ENCODE peak calls at places on chromosomes 4 and X, in nine cellular contexts. R is sigmoid colon, U is left ventricle myocardium inferior, Y is lower lobe of right lung, C is ovary, E is brain microvascular endothelial cell, W is PC-3, H is fibroblast of lung, O is WTC11. S is an unnamed sample.

GRCh38 chr4:24910504-24910903 is 2.3 kb downstream of the CCDC149 start:
- DNase-seq in U (no peak), Y (no peak), O (no peak), E (peak), C (no peak), R (no peak), H (peak), W (no peak), S (no peak)

GRCh38 chr4:118400362-118400761 is 47.6 kb upstream of the PRSS12 start:
- DNase-seq in H (peak), E (peak), Y (no peak), O (no peak), U (no peak), C (no peak), R (no peak), W (no peak), S (peak)

GRCh38 chr4:1478766-1479355 is 72.6 kb upstream of the NKX1-1 start:
- DNase-seq in C (no peak), O (peak), H (no peak), R (no peak), W (no peak), E (no peak), U (no peak), Y (no peak), S (no peak)

GRCh38 chr4:68271851-68272756 is 26.6 kb upstream of the TMPRSS11B start:
- DNase-seq in R (no peak), U (no peak), W (peak), E (peak), Y (no peak), O (peak), H (peak), C (no peak), S (peak)

GRCh38 chrX:139898334-139898733 is 34.5 kb downstream of the ATP11C start:
- DNase-seq in W (no peak), U (no peak), O (no peak), R (no peak), H (no peak), C (no peak), E (no peak), Y (no peak), S (no peak)

GRCh38 chrX:110671068-110671803 is 124.4 kb downstream of the CHRDL1 start:
- DNase-seq in O (no peak), W (no peak), C (no peak), E (no peak), H (peak), U (no peak), R (no peak), Y (no peak), S (peak)

GRCh38 chr4:32607978-32608377 is 1887.8 kb downstream of the PCDH7 start:
- DNase-seq in E (no peak), W (no peak), U (no peak), R (no peak), C (no peak), Y (no peak), O (no peak), H (no peak), S (no peak)

GRCh38 chr4:106502106-106502699 is 133.6 kb upstream of the GIMD1 start:
- DNase-seq in H (peak), R (no peak), W (peak), O (peak), C (peak), U (peak), E (peak), Y (peak), S (peak)

GRCh38 chrX:28609003-28609402 is 21.8 kb downstream of the IL1RAPL1 start:
- DNase-seq in U (no peak), O (no peak), R (no peak), Y (no peak), C (no peak), W (no peak), H (no peak), E (no peak), S (no peak)

GRCh38 chr4:113738251-113738650 is 23.3 kb downstream of the CAMK2D start:
- DNase-seq in W (peak), R (no peak), E (peak), Y (no peak), U (no peak), H (peak), C (no peak), O (no peak), S (peak)

GRCh38 chr4:150178161-150178560 is 99.9 kb downstream of the DCLK2 start:
- DNase-seq in O (no peak), R (no peak), C (no peak), H (peak), Y (no peak), U (no peak), W (no peak), E (peak), S (peak)

GRCh38 chr4:165088366-165088765 is 24.3 kb downstream of the TMEM192 start:
- DNase-seq in O (no peak), H (no peak), C (no peak), W (no peak), Y (no peak), R (no peak), U (no peak), E (no peak), S (no peak)

GRCh38 chr4:29588615-29589014 is 1131.6 kb upstream of the PCDH7 start:
- DNase-seq in W (peak), R (no peak), E (no peak), H (no peak), C (no peak), O (no peak), U (no peak), Y (no peak), S (no peak)

GRCh38 chrX:107672955-107673378 is 44.7 kb downstream of the PRPS1 start:
- DNase-seq in E (peak), O (peak), H (peak), U (peak), W (peak), R (peak), C (peak), Y (peak), S (peak)

GRCh38 chr4:93829531-93830089 is 1.1 kb downstream of the ATOH1 start:
- DNase-seq in C (no peak), W (no peak), U (no peak), O (peak), R (no peak), Y (no peak), E (no peak), H (no peak), S (no peak)

GRCh38 chr4:143531368-143531767 is 17.9 kb downstream of the SMARCA5 start:
- DNase-seq in E (no peak), O (no peak), Y (no peak), W (peak), U (no peak), R (no peak), H (no peak), C (no peak), S (no peak)

GRCh38 chr4:189113389-189113888 is 827.2 kb upstream of the FRG1 start:
- DNase-seq in U (no peak), Y (no peak), E (no peak), O (no peak), R (no peak), H (no peak), W (no peak), C (no peak), S (no peak)

GRCh38 chr4:53586121-53586816 is 5.0 kb downstream of the LNX1 start:
- DNase-seq in E (peak), H (peak), O (no peak), Y (no peak), R (no peak), C (no peak), W (peak), U (no peak), S (peak)

GRCh38 chr4:38815879-38816782 is 11.5 kb upstream of the TLR1 start:
- DNase-seq in U (no peak), Y (no peak), H (peak), C (no peak), R (no peak), O (no peak), W (no peak), E (no peak), S (no peak)

GRCh38 chr4:48683784-48684666 is 96.1 kb downstream of the FRYL start:
- DNase-seq in H (peak), R (no peak), Y (no peak), C (no peak), O (no peak), U (no peak), E (no peak), W (no peak), S (peak)

GRCh38 chr4:68874507-68874906 is 58.7 kb downstream of the UGT2B10 start:
- DNase-seq in E (no peak), W (peak), H (no peak), C (no peak), O (no peak), R (no peak), Y (no peak), U (no peak), S (no peak)

GRCh38 chrX:14616876-14617275 is 87.5 kb downstream of the GLRA2 start:
- DNase-seq in Y (no peak), R (no peak), C (no peak), E (peak), W (no peak), O (no peak), U (no peak), H (peak), S (peak)

GRCh38 chr4:120263623-120264022 is 197.0 kb upstream of the MAD2L1 start:
- DNase-seq in E (no peak), U (no peak), R (no peak), O (no peak), C (no peak), Y (no peak), H (no peak), W (no peak), S (no peak)

GRCh38 chr4:94897023-94897422 is 139.3 kb downstream of the BMPR1B start:
- DNase-seq in Y (no peak), C (no peak), H (no peak), W (no peak), U (no peak), E (no peak), R (no peak), O (peak), S (peak)

GRCh38 chr4:151356510-151356909 is 31.1 kb upstream of the SH3D19 start:
- DNase-seq in U (no peak), R (no peak), E (peak), Y (no peak), C (no peak), W (peak), O (no peak), H (peak), S (no peak)

GRCh38 chr4:152678841-152679240 is 956 bp downstream of the TMEM154 start:
- DNase-seq in R (no peak), W (no peak), C (no peak), U (no peak), O (no peak), E (no peak), Y (no peak), H (no peak), S (no peak)

DNA sequence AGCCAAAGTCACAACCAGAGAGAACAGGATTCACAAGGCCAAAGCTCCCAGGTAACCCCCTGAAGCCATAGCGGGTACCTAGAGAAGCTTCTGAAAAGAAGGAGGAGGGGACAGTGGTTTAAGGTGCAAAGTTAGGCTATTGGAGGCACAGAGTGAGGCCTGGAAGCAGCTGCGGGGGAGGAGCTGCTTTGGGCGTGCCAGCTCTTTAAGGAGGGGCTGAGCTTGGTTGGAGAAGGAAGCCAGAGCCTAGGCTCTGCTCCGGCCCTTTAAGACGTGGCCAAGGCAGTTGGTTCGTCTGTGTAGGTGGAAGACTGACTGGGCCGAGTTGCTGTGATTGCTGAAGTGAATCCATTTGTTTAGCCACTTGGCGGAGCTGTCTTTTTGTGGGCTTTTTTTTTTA is 1.5 kb downstream of the KLF8 start:
- DNase-seq in E (no peak), H (peak), W (no peak), U (peak), Y (peak), O (peak), C (peak), R (peak), S (peak)
- TF ChIP-seq CTCF in E (no peak), H (no peak), W (no peak), U (no peak), Y (no peak), O (no peak), C (no peak), R (no peak), S (no peak)

DNA sequence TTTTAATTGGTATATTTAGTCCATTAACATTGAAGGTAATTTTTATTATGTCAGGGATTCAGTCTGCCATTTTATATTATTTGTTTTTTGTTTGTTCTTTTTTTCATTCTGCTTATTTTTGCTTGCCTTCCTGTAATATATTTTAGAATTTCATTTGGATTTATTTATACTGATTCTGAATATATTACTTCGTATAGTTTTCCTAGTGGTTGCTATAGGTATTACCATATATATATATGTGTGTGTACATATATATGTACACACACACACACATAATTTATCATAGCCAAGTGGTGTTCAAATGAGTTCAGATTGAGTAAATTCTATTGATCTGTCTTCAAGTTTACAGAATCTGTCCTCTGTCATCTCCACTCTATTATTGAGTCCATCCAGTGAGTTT is 11.2 kb downstream of the CITED1 start:
- DNase-seq in Y (no peak), H (no peak), U (no peak), C (no peak), W (no peak), R (no peak), E (no peak), O (no peak), S (no peak)
- TF ChIP-seq CTCF in Y (no peak), H (no peak), U (no peak), C (no peak), W (no peak), R (no peak), E (no peak), O (no peak), S (no peak)

GRCh38 chrX:49064735-49065134 is 5.9 kb downstream of the CCDC120 start:
- DNase-seq in R (no peak), E (no peak), H (no peak), O (no peak), W (no peak), Y (no peak), C (no peak), U (no peak), S (no peak)
- TF ChIP-seq CTCF in R (no peak), E (no peak), H (no peak), O (no peak), W (no peak), Y (no peak), C (no peak), U (no peak), S (no peak)

GRCh38 chr4:102612824-102613366 is 111.7 kb downstream of the NFKB1 start:
- DNase-seq in W (peak), U (no peak), Y (no peak), H (no peak), E (no peak), C (no peak), O (no peak), R (no peak), S (no peak)

GRCh38 chr4:102610476-102610875 is 109.3 kb downstream of the NFKB1 start:
- DNase-seq in W (no peak), O (no peak), U (no peak), H (no peak), C (no peak), Y (no peak), R (no peak), E (no peak), S (no peak)

GRCh38 chr4:102612195-102612594 is 111.0 kb downstream of the NFKB1 start:
- DNase-seq in Y (no peak), E (no peak), C (no peak), W (no peak), O (no peak), R (no peak), U (no peak), H (no peak), S (no peak)

GRCh38 chr4:102608190-102608589 is 107.0 kb downstream of the NFKB1 start:
- DNase-seq in O (no peak), H (peak), Y (no peak), W (peak), C (no peak), U (no peak), R (no peak), E (peak), S (no peak)

GRCh38 chr4:102610007-102610406 is 108.8 kb downstream of the NFKB1 start:
- DNase-seq in U (no peak), H (no peak), Y (no peak), R (no peak), W (peak), C (no peak), O (no peak), E (peak), S (peak)
- TF ChIP-seq CTCF in U (peak), H (peak), Y (no peak), R (no peak), W (peak), C (no peak), O (no peak), E (peak), S (peak)

DNA sequence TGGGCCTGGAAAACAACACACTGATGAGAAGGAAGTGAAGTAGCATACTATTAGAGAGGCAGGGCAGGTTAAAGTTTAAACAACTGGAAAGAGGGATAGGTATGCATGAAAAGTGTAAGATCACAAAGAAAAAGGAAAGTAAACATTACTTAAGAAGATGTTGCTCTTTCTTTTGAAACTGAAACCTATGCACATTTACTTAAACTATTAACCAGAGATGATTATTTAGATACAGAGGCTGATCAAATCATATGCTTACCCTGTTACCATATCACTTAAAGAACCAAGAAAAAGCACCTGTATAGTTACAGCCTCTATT is 37.8 kb downstream of the NAP1L5 start:
- DNase-seq in C (no peak), H (no peak), O (no peak), R (no peak), E (no peak), Y (no peak), U (no peak), W (no peak), S (no peak)
- TF ChIP-seq CTCF in C (no peak), H (no peak), O (no peak), R (no peak), E (no peak), Y (no peak), U (no peak), W (no peak), S (no peak)

S was measured in fibroblast of villous mesenchyme.